ENCODE peak calls at places on chromosome 20, in seven cellular contexts. E, B, D, O, W, M and L are unnamed samples.

GRCh38 chr20:47235853-47236638 is 120.5 kb downstream of the ZMYND8 start:
- DNase-seq in B (no peak), W (no peak), D (no peak), O (no peak), E (no peak), M (no peak), L (no peak)

GRCh38 chr20:51636123-51636522 is 93.6 kb upstream of the NFATC2 start:
- DNase-seq in D (no peak), W (no peak), B (no peak), E (no peak), O (no peak), M (no peak), L (no peak)

GRCh38 chr20:2137552-2138201 is 36.0 kb downstream of the STK35 start:
- DNase-seq in W (no peak), B (no peak), O (no peak), E (peak; percentile 96), M (no peak), D (peak; percentile 97), L (no peak)

GRCh38 chr20:64232794-64233193 is 22.8 kb upstream of the PCMTD2 start:
- DNase-seq in O (no peak), M (no peak), W (no peak), B (no peak), E (no peak), D (no peak), L (no peak)

GRCh38 chr20:29750268-29750899 is 1507.1 kb upstream of the DEFB115 start:
- DNase-seq in B (no peak), W (no peak), E (no peak), D (no peak), M (no peak), O (no peak), L (no peak)

GRCh38 chr20:37388831-37389230 is 42.9 kb downstream of the SRC start:
- DNase-seq in W (no peak), D (no peak), O (no peak), B (no peak), E (no peak), M (no peak), L (no peak)

GRCh38 chr20:6663104-6663503 is 104.4 kb upstream of the BMP2 start:
- DNase-seq in B (no peak), W (no peak), E (no peak), M (no peak), O (no peak), D (peak; percentile 61), L (peak; percentile 92)

GRCh38 chr20:14334306-14334930 is 3.0 kb downstream of the FLRT3 start:
- DNase-seq in D (peak; percentile 58), B (no peak), M (no peak), W (peak; percentile 52), E (peak; percentile 45), O (peak; percentile 37), L (peak; percentile 90)

GRCh38 chr20:40630723-40631631 is 58.1 kb downstream of the MAFB start:
- DNase-seq in E (no peak), M (no peak), O (no peak), W (no peak), D (no peak), B (peak; percentile 75), L (no peak)

GRCh38 chr20:63519765-63520593 is 586 bp upstream of the PPDPF start:
- DNase-seq in B (no peak), E (peak; percentile 29), M (peak; percentile 86), O (peak; percentile 80), D (peak; percentile 66), W (peak; percentile 87), L (no peak)

GRCh38 chr20:62702886-62703852 is 5.5 kb upstream of the NTSR1 start:
- DNase-seq in O (no peak), D (peak; percentile 87), M (no peak), B (peak; percentile 75), W (no peak), E (peak; percentile 94), L (no peak)

GRCh38 chr20:24494460-24494920 is 25.1 kb downstream of the SYNDIG1 start:
- DNase-seq in O (peak; percentile 25), E (no peak), B (no peak), W (no peak), D (no peak), M (no peak), L (no peak)

GRCh38 chr20:2131366-2131765 is 29.7 kb downstream of the STK35 start:
- DNase-seq in D (peak; percentile 75), W (no peak), M (no peak), B (peak; percentile 33), E (peak; percentile 86), O (no peak), L (no peak)

GRCh38 chr20:36808317-36809257 is 35.0 kb upstream of the DSN1 start:
- DNase-seq in M (peak; percentile 93), B (peak; percentile 68), E (peak; percentile 89), O (peak; percentile 82), D (peak; percentile 79), W (peak; percentile 39), L (peak; percentile 78)

GRCh38 chr20:53466279-53466678 is 127.4 kb downstream of the ZNF217 start:
- DNase-seq in B (no peak), D (no peak), O (no peak), M (no peak), W (no peak), E (no peak), L (no peak)

GRCh38 chr20:42483694-42484303 is 705.9 kb downstream of the PTPRT start:
- DNase-seq in M (peak; percentile 87), B (no peak), E (no peak), O (peak; percentile 87), D (no peak), W (peak; percentile 53), L (peak; percentile 86)

GRCh38 chr20:44069203-44069931 is 117.6 kb downstream of the JPH2 start:
- DNase-seq in E (no peak), O (no peak), M (peak; percentile 22), B (no peak), W (no peak), D (no peak), L (no peak)

GRCh38 chr20:21622097-21622496 is 83.4 kb upstream of the PAX1 start:
- DNase-seq in E (no peak), D (no peak), O (no peak), W (no peak), B (peak; percentile 7), M (no peak), L (no peak)

GRCh38 chr20:21628800-21629199 is 76.7 kb upstream of the PAX1 start:
- DNase-seq in W (no peak), O (no peak), B (no peak), M (no peak), D (no peak), E (no peak), L (no peak)

GRCh38 chr20:21618697-21619421 is 86.6 kb upstream of the PAX1 start:
- DNase-seq in D (no peak), M (no peak), W (no peak), E (no peak), B (no peak), O (no peak), L (no peak)

GRCh38 chr20:21623781-21624094 is 81.7 kb upstream of the PAX1 start:
- DNase-seq in D (no peak), W (no peak), O (no peak), M (no peak), E (no peak), B (no peak), L (no peak)

GRCh38 chr20:21623074-21623780 is 82.2 kb upstream of the PAX1 start:
- DNase-seq in E (no peak), M (no peak), D (no peak), W (no peak), O (no peak), B (no peak), L (no peak)
- H2BK120ac ChIP-seq in E (no peak overlapping the region), M (no peak overlapping the region), D (no peak overlapping the region), W (no peak overlapping the region), O (no peak overlapping the region), B (no peak overlapping the region), L (no peak overlapping the region)

GRCh38 chr20:32572271-32572968 is 12.7 kb downstream of the NOL4L start:
- DNase-seq in B (no peak), D (no peak), O (no peak), W (no peak), M (no peak), E (no peak), L (no peak)

GRCh38 chr20:32571566-32571965 is 13.6 kb downstream of the NOL4L start:
- DNase-seq in E (no peak), B (no peak), M (no peak), D (no peak), O (no peak), W (no peak), L (no peak)

GRCh38 chr20:32575227-32575581 is 9.9 kb downstream of the NOL4L start:
- DNase-seq in O (no peak), D (no peak), W (no peak), M (no peak), E (no peak), B (no peak), L (no peak)

GRCh38 chr20:32574296-32575226 is 10.6 kb downstream of the NOL4L start:
- DNase-seq in E (peak; percentile 88), O (peak; percentile 64), D (peak; percentile 92), W (no peak), M (no peak), B (peak; percentile 35), L (peak; percentile 83)

GRCh38 chr20:32573167-32573851 is 11.8 kb downstream of the NOL4L start:
- DNase-seq in D (no peak), M (no peak), E (no peak), W (no peak), O (no peak), B (no peak), L (no peak)
- H3K18ac ChIP-seq in D (peak overlapping the region; percentile 65), M (no peak overlapping the region), E (no peak overlapping the region), W (peak overlapping the region; percentile 62), O (no peak overlapping the region), B (no peak overlapping the region), L (no peak overlapping the region)

DNA sequence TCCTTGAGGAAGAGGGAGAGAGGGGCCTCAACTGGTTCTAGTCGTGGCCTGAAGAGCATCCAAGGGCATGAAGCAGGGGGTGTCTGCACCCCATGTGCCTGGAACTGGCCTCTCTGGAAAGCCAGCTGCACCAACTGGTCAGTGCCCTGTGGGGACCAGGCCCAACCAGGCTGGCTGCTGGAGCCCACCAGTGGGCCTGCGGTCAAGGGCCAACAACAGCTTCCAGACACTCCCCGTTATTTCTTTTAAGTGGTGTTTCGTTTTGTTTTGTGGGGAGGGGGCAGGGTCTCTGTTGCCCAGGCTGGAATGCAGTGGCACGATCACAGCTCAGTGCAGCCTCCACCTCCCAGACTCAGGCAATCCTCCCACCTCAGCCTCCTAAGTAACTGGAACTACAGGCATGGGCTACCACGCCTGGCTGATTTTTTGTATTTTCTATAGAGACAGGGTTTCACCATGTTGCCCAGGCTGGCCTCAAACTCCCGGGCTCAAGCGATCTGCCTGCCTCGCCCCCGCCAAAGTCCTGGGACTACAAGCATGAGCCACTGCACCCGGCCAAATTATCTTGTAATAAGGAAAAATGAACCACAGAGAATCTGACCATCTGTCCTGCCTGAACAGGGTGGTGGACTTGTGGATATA is 11.9 kb upstream of the C20orf144 start:
- DNase-seq in D (no peak), O (no peak), W (no peak), B (no peak), M (no peak), E (no peak), L (no peak)
- H2BK120ac ChIP-seq in D (no peak overlapping the region), O (no peak overlapping the region), W (no peak overlapping the region), B (no peak overlapping the region), M (no peak overlapping the region), E (no peak overlapping the region), L (no peak overlapping the region)

DNA sequence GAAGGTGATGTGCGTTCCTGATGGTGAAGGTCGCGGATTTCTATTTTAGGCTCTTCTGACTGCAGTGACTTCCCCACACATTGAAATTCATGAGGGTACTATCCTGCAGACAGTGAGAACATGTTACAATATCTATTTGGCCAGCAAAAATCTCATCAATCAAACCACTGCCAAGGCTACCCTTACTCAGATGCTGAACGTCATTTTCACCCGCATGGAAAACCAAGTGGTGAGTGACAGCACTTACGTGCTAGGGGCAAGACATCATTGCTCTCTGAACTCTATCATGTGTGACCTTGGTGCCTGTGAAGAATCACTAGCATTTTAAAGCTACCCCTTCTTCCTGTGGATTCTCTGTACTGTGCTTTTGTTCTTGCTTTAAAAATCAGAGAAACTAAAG is 31.1 kb downstream of the ARFGEF2 start:
- DNase-seq in E (no peak), D (no peak), M (no peak), B (no peak), W (no peak), O (no peak), L (no peak)
- H3K18ac ChIP-seq in E (no peak overlapping the region), D (no peak overlapping the region), M (no peak overlapping the region), B (no peak overlapping the region), W (no peak overlapping the region), O (no peak overlapping the region), L (no peak overlapping the region)